ENCODE peak calls at places on chromosomes 3 and 15, in five cellular contexts. G, Z, W, N and C are unnamed samples.

GRCh38 chr3:111936191-111936841 is 42.5 kb upstream of the ABHD10 start:
- DNase-seq in G (no peak), Z (peak), W (no peak), N (no peak), C (peak)

GRCh38 chr3:120982608-120983320 is 74.8 kb downstream of the STXBP5L start:
- DNase-seq in G (no peak), Z (no peak), W (no peak), N (no peak), C (no peak)

GRCh38 chr3:61600195-61600594 is 38.8 kb downstream of the PTPRG start:
- DNase-seq in G (no peak), Z (peak), W (no peak), N (no peak), C (peak)

GRCh38 chr15:77019476-77020331 is 24.8 kb downstream of the PSTPIP1 start:
- DNase-seq in G (no peak), Z (no peak), W (no peak), N (no peak), C (no peak)

GRCh38 chr3:139302084-139302800 is 41.6 kb upstream of the MRPS22 start:
- DNase-seq in G (no peak), Z (peak), W (no peak), N (no peak), C (peak)

GRCh38 chr15:99424978-99425665 is 140.7 kb upstream of the MEF2A start:
- DNase-seq in G (no peak), Z (peak), W (peak), N (no peak), C (peak)

GRCh38 chr15:38412466-38412865 is 41.5 kb upstream of the FAM98B start:
- DNase-seq in G (no peak), Z (no peak), W (no peak), N (no peak), C (no peak)

GRCh38 chr3:9153763-9154601 is 95.5 kb downstream of the SRGAP3 start:
- DNase-seq in G (no peak), Z (no peak), W (no peak), N (no peak), C (no peak)

GRCh38 chr15:77457619-77458265 is 37.1 kb downstream of the HMG20A start:
- DNase-seq in G (no peak), Z (no peak), W (no peak), N (no peak), C (no peak)

GRCh38 chr3:160126046-160126445 is 99.2 kb upstream of the C3orf80 start:
- DNase-seq in G (no peak), Z (no peak), W (no peak), N (no peak), C (no peak)

GRCh38 chr15:57031605-57032004 is 113.2 kb downstream of the TCF12 start:
- DNase-seq in G (no peak), Z (no peak), W (no peak), N (peak), C (no peak)

GRCh38 chr15:99732711-99733267 is 448 bp downstream of the LYSMD4 start:
- DNase-seq in G (peak), Z (peak), W (no peak), N (peak), C (peak)

GRCh38 chr3:66492672-66493071 is 8.2 kb downstream of the LRIG1 start:
- DNase-seq in G (no peak), Z (no peak), W (no peak), N (no peak), C (no peak)

GRCh38 chr3:11953350-11953749 is 50.8 kb upstream of the SYN2 start:
- DNase-seq in G (peak), Z (no peak), W (no peak), N (no peak), C (no peak)

GRCh38 chr15:23532019-23532418 is 33.5 kb upstream of the MKRN3 start:
- DNase-seq in G (no peak), Z (no peak), W (no peak), N (no peak), C (no peak)

GRCh38 chr3:113623324-113623723 is 73.1 kb downstream of the USF3 start:
- DNase-seq in G (no peak), Z (no peak), W (no peak), N (peak), C (no peak)

GRCh38 chr15:85941186-85941855 is 138.3 kb upstream of the AGBL1 start:
- DNase-seq in G (no peak), Z (peak), W (no peak), N (no peak), C (peak)

GRCh38 chr3:178443634-178444033 is 92.6 kb upstream of the KCNMB2 start:
- DNase-seq in G (no peak), Z (no peak), W (no peak), N (no peak), C (peak)

GRCh38 chr3:52253314-52254260 is 8.0 kb downstream of the PPM1M start:
- DNase-seq in G (no peak), Z (no peak), W (peak), N (no peak), C (no peak)

GRCh38 chr3:11803977-11804903 is 42.4 kb downstream of the TAMM41 start:
- DNase-seq in G (no peak), Z (peak), W (peak), N (peak), C (peak)

GRCh38 chr15:73723146-73723545 is 30.0 kb downstream of the INSYN1 start:
- DNase-seq in G (no peak), Z (no peak), W (no peak), N (no peak), C (no peak)

GRCh38 chr3:184659797-184660301 is 52.0 kb downstream of the MAGEF1 start:
- DNase-seq in G (no peak), Z (no peak), W (no peak), N (no peak), C (peak)

GRCh38 chr3:71542548-71543370 is 40.8 kb downstream of the FOXP1 start:
- DNase-seq in G (no peak), Z (peak), W (no peak), N (peak), C (peak)

GRCh38 chr15:42289166-42289565 is 15.9 kb upstream of the TMEM87A start:
- DNase-seq in G (no peak), Z (no peak), W (no peak), N (no peak), C (no peak)

GRCh38 chr3:47024932-47025331 is 45.5 kb downstream of the NBEAL2 start:
- DNase-seq in G (no peak), Z (no peak), W (no peak), N (no peak), C (no peak)

GRCh38 chr3:178966299-178967183 is 105.1 kb downstream of the ZMAT3 start:
- DNase-seq in G (peak), Z (peak), W (no peak), N (no peak), C (peak)

GRCh38 chr3:81465510-81465909 is 295.9 kb downstream of the GBE1 start:
- DNase-seq in G (no peak), Z (no peak), W (no peak), N (no peak), C (no peak)

GRCh38 chr3:31004025-31004678 is 109.7 kb upstream of the GADL1 start:
- DNase-seq in G (no peak), Z (no peak), W (no peak), N (no peak), C (peak)